ENCODE peak calls at places on chromosome 19, in four cellular contexts. D, Y, L and K are unnamed samples.

GRCh38 chr19:32581704-32582164 is 744 bp downstream of the PDCD5 start:
- DNase-seq in L (no peak), D (peak; percentile 43), Y (no peak), K (no peak)

GRCh38 chr19:36182612-36183454 is 30.6 kb upstream of the COX7A1 start:
- DNase-seq in L (no peak), D (no peak), Y (no peak), K (no peak)

GRCh38 chr19:13039211-13039789 is 44.0 kb downstream of the NFIX start:
- DNase-seq in L (no peak), D (no peak), Y (no peak), K (no peak)

GRCh38 chr19:19873381-19873780 is 7.7 kb downstream of the ZNF253 start:
- DNase-seq in D (no peak), L (no peak), Y (no peak), K (no peak)

GRCh38 chr19:46000497-46001246 is 5.4 kb downstream of the CCDC61 start:
- DNase-seq in Y (no peak), D (peak; percentile 88), L (peak; percentile 90), K (no peak)

GRCh38 chr19:47376589-47377144 is 27.6 kb downstream of the DHX34 start:
- DNase-seq in L (no peak), Y (no peak), D (no peak), K (peak; percentile 59)

GRCh38 chr19:9885077-9885552 is 50.0 kb downstream of the PIN1 start:
- DNase-seq in Y (no peak), D (no peak), L (no peak), K (no peak)

GRCh38 chr19:33456845-33457220 is 64.8 kb downstream of the PEPD start:
- DNase-seq in D (no peak), Y (no peak), L (no peak), K (no peak)

GRCh38 chr19:33064778-33065550 is at the start of gene RHPN2:
- DNase-seq in L (peak; percentile 83), Y (no peak), D (peak; percentile 93), K (peak; percentile 26)

GRCh38 chr19:10105241-10106099 is 692 bp upstream of the PPAN start:
- DNase-seq in Y (peak; percentile 82), L (no peak), D (peak; percentile 17), K (peak; percentile 76)

GRCh38 chr19:7852851-7853759 is 21.1 kb downstream of the PRR36 start:
- DNase-seq in Y (no peak), L (peak; percentile 99), D (peak; percentile 91), K (peak; percentile 51)

GRCh38 chr19:1232652-1233360 is 5.0 kb downstream of the CBARP start:
- DNase-seq in Y (no peak), L (peak; percentile 21), D (no peak), K (no peak)
- TF ChIP-seq SPI1 in Y (no peak), L (no peak), D (no peak), K (no peak)

DNA sequence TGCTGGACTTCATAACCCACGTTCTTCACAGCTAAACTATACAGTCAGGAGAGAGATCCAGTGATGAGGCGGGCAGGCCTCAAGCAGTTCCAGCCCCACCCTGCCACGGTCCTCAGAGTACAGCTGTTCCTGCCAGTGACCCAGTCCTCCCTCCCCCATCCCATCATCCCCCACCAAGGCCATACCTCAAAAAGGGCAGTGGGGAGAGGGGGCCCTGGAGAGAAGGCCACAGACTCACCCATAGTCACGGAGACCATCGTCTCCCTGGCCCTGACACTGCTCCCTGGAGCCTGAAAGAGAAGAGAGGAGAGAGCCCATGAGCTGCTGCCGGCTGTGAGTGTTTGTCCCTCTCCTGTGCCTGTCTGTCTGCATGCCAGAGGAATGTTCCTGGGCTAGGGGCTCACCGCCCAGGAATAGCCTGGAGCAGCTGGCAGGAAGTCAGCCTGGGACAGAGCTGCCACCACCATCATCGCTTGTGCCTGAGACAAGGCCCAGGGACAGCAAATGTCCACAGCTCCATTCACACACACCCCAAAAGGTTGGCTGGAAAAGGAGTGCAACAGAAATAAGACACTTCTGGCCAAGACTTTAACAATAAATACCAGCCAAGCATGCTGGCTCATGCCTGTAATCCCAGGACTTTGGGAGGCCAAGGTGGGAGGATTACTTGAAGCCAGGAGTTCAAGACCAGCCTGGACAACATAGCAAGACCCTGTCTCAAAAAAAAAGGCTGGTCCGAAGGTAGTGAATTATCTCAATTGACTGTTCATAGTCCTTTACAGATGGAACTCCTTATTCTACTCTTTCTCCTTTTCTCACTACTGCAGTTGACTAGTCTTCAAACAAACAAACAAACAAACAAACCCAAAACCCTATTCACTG is 6.4 kb downstream of the C19orf47 start:
- DNase-seq in L (no peak), D (no peak), Y (no peak), K (no peak)
- TF ChIP-seq SPI1 in L (no peak), D (no peak), Y (no peak), K (no peak)

DNA sequence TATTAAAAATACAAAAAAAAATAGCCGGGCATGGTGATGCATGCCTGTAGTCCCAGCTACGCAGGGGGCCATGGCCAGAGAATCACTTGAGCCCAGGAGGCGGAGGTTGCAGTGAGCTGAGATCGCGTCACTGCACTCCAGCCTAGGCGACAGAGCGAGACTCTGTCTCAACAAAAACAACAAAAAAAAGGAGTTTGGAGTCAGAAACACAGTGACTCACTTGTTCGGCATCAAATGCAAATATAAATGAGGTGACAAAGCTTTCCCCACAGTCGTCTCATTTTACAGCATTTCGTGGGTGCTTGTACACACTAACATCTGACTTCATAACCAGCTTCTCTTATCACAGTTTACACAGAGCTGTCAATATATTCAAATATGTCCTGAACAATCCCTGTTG is 11.0 kb downstream of the ZNF665 start:
- DNase-seq in Y (no peak), L (no peak), D (no peak), K (no peak)
- TF ChIP-seq SPI1 in Y (no peak), L (no peak), D (no peak), K (no peak)

GRCh38 chr19:407501-408440 is 1.2 kb downstream of the C2CD4C start:
- DNase-seq in Y (no peak), D (no peak), L (no peak), K (no peak)

GRCh38 chr19:409515-410242 is 732 bp upstream of the C2CD4C start:
- DNase-seq in L (no peak), D (no peak), Y (no peak), K (no peak)

GRCh38 chr19:410243-410781 is 1.4 kb upstream of the C2CD4C start:
- DNase-seq in Y (no peak), D (no peak), L (no peak), K (no peak)

GRCh38 chr19:408441-409005 is 424 bp downstream of the C2CD4C start:
- DNase-seq in Y (no peak), D (no peak), L (no peak), K (no peak)

GRCh38 chr19:409006-409514 is at the start of gene C2CD4C:
- DNase-seq in Y (no peak), L (no peak), D (peak; percentile 68), K (no peak)
- TF ChIP-seq SPI1 in Y (no peak), L (no peak), D (no peak), K (no peak)

DNA sequence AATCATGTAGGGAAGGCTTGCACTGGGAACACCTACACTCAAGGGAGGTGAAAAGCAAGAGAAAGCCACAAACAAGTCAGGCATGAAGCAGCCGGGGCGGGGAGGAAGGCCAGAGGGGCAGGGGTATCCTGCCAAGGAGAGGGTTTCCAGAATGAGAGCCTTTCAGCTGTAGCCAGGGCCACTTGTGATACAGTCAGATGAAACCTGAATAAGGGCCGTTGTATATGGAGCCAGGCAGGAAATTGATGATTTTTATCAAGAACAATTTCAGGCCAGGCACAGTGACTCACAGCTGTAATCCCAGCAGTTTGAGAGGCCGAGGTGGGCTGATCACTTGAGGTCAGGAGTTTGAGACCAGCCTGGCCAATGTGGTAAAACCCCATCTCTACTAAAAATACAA is 4.4 kb downstream of the TRPM4 start:
- DNase-seq in Y (no peak), D (no peak), L (no peak), K (no peak)
- TF ChIP-seq SPI1 in Y (no peak), D (no peak), L (no peak), K (no peak)